ENCODE peak calls at places on chromosomes 1 and 21, in five cellular contexts. X is heart left ventricle, G is colonic mucosa, R is kidney, M is left ventricle myocardium inferior. Z is an unnamed sample.

GRCh38 chr1:172005856-172006255 is 164.6 kb downstream of the DNM3 start:
- DNase-seq in G (no peak), R (no peak), X (no peak), M (no peak), Z (no peak)

GRCh38 chr1:246724725-246725095 is 501 bp downstream of the SCCPDH start:
- DNase-seq in G (peak; percentile 47), R (no peak), M (no peak), X (no peak), Z (no peak)

GRCh38 chr1:244236721-244237120 is 185.6 kb downstream of the ZBTB18 start:
- DNase-seq in M (no peak), G (no peak), R (no peak), X (no peak), Z (no peak)

GRCh38 chr1:145926706-145927072 is 595 bp downstream of the RBM8A start:
- DNase-seq in R (no peak), M (no peak), X (no peak), G (no peak), Z (no peak)

GRCh38 chr1:182387566-182387965 is 4.0 kb downstream of the GLUL start:
- DNase-seq in G (no peak), R (no peak), X (no peak), M (no peak), Z (no peak)

GRCh38 chr1:160101717-160102522 is 3.5 kb upstream of the IGSF8 start:
- DNase-seq in R (no peak), M (no peak), X (no peak), G (no peak), Z (no peak)

GRCh38 chr1:115158181-115158580 is 68.9 kb upstream of the TSPAN2 start:
- DNase-seq in R (no peak), M (peak; percentile 33), X (no peak), G (no peak), Z (peak; percentile 80)

GRCh38 chr1:180598333-180598979 is 33.4 kb upstream of the XPR1 start:
- DNase-seq in R (no peak), G (peak; percentile 65), X (no peak), M (no peak), Z (no peak)

GRCh38 chr21:29367335-29367734 is 68.6 kb downstream of the BACH1 start:
- DNase-seq in X (no peak), M (no peak), G (no peak), R (no peak), Z (no peak)

GRCh38 chr1:151547119-151547899 is 7.2 kb downstream of the TUFT1 start:
- DNase-seq in M (peak; percentile 41), G (peak; percentile 84), X (no peak), R (peak; percentile 86), Z (peak; percentile 96)

GRCh38 chr1:78075621-78076020 is 29.9 kb downstream of the GIPC2 start:
- DNase-seq in R (no peak), M (no peak), G (no peak), X (no peak), Z (no peak)

GRCh38 chr1:66048011-66048410 is 255.3 kb downstream of the PDE4B start:
- DNase-seq in X (no peak), G (no peak), R (no peak), M (no peak), Z (no peak)

GRCh38 chr1:110464340-110464739 is 13.4 kb downstream of the PROK1 start:
- DNase-seq in R (no peak), X (no peak), M (no peak), G (no peak), Z (no peak)

GRCh38 chr1:206839857-206840256 is 25.6 kb upstream of the IL20 start:
- DNase-seq in R (peak; percentile 78), M (no peak), G (no peak), X (no peak), Z (no peak)

GRCh38 chr1:183039985-183040447 is 16.8 kb downstream of the LAMC1 start:
- DNase-seq in M (no peak), X (no peak), R (no peak), G (no peak), Z (no peak)

GRCh38 chr1:219352961-219353651 is 179.4 kb downstream of the LYPLAL1 start:
- DNase-seq in R (no peak), G (no peak), X (no peak), M (no peak), Z (no peak)

GRCh38 chr1:227273557-227273956 is 44.7 kb downstream of the CDC42BPA start:
- DNase-seq in G (peak; percentile 22), R (no peak), X (no peak), M (no peak), Z (no peak)

GRCh38 chr21:32562915-32563314 is 22.4 kb downstream of the TCP10L start:
- DNase-seq in G (no peak), M (no peak), X (no peak), R (no peak), Z (no peak)

GRCh38 chr21:32565856-32566465 is 19.4 kb downstream of the TCP10L start:
- DNase-seq in M (no peak), R (no peak), X (no peak), G (no peak), Z (no peak)

GRCh38 chr21:32560896-32561295 is 24.4 kb downstream of the TCP10L start:
- DNase-seq in M (no peak), X (no peak), G (no peak), R (no peak), Z (no peak)

GRCh38 chr21:32559004-32559610 is 26.2 kb downstream of the TCP10L start:
- DNase-seq in X (no peak), M (no peak), G (no peak), R (no peak), Z (no peak)

DNA sequence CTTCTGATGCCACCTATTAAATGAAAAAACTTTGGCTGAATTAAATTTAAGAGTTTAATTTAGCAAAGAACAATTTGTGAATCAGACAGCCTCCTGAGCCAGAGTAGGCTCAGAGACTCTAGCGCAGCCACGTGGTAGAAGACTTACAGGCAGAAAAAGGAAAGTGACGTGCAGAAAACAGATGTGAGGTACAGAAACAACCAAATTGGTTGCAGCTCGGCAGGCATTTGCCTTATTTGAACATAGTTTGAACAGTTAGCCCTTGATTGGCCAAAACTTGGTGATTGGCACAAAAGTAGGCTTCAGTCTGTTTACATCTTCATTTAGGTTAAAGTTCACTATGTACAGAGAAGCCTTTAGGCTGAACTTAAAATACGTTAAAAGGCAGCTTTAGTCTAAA is 22.9 kb downstream of the TCP10L start:
- DNase-seq in M (no peak), G (no peak), X (no peak), R (no peak), Z (no peak)
- H3K27ac ChIP-seq in M (peak overlapping the region; percentile 46), G (no peak overlapping the region), X (peak overlapping the region; percentile 48), R (no peak overlapping the region), Z (no peak overlapping the region)

DNA sequence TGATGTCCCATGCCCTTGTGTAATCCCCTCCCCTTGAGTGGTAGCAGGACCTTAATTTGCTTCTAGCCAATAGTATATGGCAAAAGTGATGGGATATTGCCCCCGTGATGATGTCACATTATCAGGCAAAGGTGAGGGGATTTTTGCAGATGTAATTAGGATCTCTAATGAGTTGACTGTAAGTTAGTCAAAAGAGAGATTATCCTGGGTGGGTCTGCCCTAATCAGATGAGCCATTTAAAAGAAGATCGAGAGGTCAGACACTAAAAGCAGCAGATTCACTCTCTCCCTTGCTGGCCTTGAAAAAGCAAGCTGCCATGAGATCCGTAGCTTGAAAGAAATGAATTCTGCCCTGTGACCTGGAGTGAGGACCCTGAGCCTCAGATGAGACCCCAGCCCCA is 50.1 kb upstream of the TARBP1 start:
- DNase-seq in X (no peak), R (no peak), M (no peak), G (no peak), Z (no peak)
- H3K9me3 ChIP-seq in X (no peaks in the 10 kb centered on the region), R (no peaks in the 10 kb centered on the region), M (no peaks in the 10 kb centered on the region), G (no peaks in the 10 kb centered on the region), Z (no peaks in the 10 kb centered on the region)

GRCh38 chr21:44487831-44488230 is 32.5 kb downstream of the LRRC3 start:
- DNase-seq in M (no peak), R (no peak), G (no peak), X (no peak), Z (no peak)

GRCh38 chr21:44485796-44486195 is 30.5 kb downstream of the LRRC3 start:
- DNase-seq in X (no peak), G (no peak), M (no peak), R (no peak), Z (no peak)

GRCh38 chr21:44485254-44485793 is 30.0 kb downstream of the LRRC3 start:
- DNase-seq in G (peak; percentile 33), X (no peak), M (no peak), R (no peak), Z (no peak)

GRCh38 chr21:44484498-44485253 is 29.4 kb downstream of the LRRC3 start:
- DNase-seq in M (no peak), G (no peak), R (no peak), X (no peak), Z (no peak)

DNA sequence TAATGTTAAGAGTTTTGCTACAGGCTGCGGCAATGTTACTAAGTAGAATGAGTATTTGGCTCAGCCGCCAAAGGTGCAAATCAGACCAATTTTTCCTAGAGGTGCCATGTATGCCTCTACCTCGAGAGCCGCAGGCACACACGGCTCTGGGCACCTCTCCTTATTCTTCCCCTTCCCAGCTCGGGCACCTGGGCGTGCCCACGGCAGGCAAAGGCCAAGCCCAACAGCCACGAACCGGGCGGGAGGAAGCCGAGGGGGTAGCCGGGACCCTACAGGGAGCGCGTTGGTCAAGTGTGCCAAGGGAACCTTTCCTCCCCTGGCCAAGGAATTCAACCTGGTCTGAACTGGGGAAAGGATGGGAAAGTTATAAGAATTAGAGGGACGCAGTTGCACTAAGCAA is 31.0 kb downstream of the LRRC3 start:
- DNase-seq in X (no peak), R (no peak), M (no peak), G (no peak), Z (no peak)
- H3K4me1 ChIP-seq in X (no peaks in the 10 kb centered on the region), R (no peaks in the 10 kb centered on the region), M (no peaks in the 10 kb centered on the region), G (no peaks in the 10 kb centered on the region), Z (no peaks in the 10 kb centered on the region)

DNA sequence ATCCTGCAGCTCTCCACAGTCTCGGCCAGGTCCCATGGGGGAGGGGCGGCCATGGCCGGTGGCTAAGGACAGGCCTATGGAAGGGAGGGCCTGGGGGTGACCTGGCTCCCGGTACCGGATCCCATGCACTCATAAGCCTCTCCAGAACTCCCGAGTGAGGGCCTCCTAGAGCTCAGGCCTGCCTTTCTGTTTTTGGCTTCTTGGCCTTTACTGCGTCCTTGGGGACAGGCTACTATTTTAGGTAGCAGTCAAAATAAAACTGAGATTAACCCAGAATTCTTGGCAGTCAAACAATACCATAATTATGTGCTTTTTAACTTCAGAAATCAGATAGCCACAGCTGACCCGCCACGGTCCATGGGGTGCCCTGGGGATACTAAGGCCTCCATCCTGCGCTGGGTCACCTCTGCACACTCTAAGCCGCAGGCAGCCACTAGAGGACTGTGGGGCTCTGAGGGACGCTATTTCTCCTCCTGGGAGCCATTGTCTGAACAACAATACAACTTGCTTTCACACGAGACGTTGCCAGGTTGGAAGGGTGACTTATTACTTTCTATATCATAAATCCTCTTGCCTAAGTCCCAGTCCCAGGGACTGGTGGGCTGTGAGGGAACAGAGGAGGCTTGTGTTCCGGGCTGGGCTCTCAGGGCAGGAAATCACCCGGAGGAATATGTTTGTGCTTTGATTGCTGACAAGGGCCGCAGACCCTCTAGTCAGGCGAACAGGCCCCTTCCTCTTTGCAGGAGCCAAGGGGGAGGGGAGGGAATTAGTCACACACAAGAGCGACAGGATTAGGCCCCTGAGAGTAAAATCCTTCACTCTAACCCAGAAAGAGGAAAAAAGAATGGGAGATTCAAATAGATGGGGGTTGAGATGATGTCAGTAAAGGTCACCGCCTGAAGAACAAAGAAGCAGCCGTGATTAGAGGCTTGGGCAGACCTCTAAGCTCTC is 40.7 kb upstream of the BCAR3 start:
- DNase-seq in M (peak; percentile 72), G (no peak), X (peak; percentile 79), R (no peak), Z (no peak)
- H3K27ac ChIP-seq in M (peak overlapping the region; percentile 89), G (no peak overlapping the region), X (peak overlapping the region; percentile 89), R (peak overlapping the region; percentile 39), Z (no peak overlapping the region)